ENCODE peak calls at places on chromosomes 2 and 18, in ten cellular contexts. H is bronchial epithelial cell, L is kidney epithelial cell, M is AG04450, R is cardiac fibroblast, D is Caco-2, V is A549, U is K562, C is AG10803, N is HFF-Myc. K is an unnamed sample.

GRCh38 chr18:64073956-64074355 is 74.9 kb downstream of the LINC00305 start:
- DNase-seq in D (no peak), L (no peak), M (no peak), U (no peak), C (no peak), V (no peak), N (no peak), H (no peak), R (no peak), K (no peak)

GRCh38 chr2:209458018-209458979 is 34.5 kb downstream of the MAP2 start:
- DNase-seq in L (no peak), H (no peak), M (no peak), U (no peak), V (no peak), N (no peak), D (no peak), R (no peak), C (no peak), K (no peak)

GRCh38 chr2:154452906-154453493 is 245.5 kb upstream of the KCNJ3 start:
- DNase-seq in C (peak; percentile 10), U (no peak), H (peak; percentile 15), N (no peak), L (peak; percentile 7), D (no peak), V (peak; percentile 33), M (no peak), R (peak; percentile 45), K (peak; percentile 31)

GRCh38 chr2:119475225-119475856 is 43.7 kb downstream of the TMEM37 start:
- DNase-seq in U (no peak), N (no peak), D (peak; percentile 28), V (no peak), C (no peak), H (no peak), M (no peak), L (no peak), R (no peak), K (no peak)

GRCh38 chr2:13114391-13114790 is 397.7 kb downstream of the TRIB2 start:
- DNase-seq in L (no peak), H (peak; percentile 81), R (peak; percentile 12), N (peak; percentile 10), M (no peak), C (peak; percentile 1), D (no peak), U (no peak), V (no peak), K (peak; percentile 72)

GRCh38 chr2:173752152-173752551 is 213.0 kb downstream of the SP3 start:
- DNase-seq in H (no peak), L (no peak), M (no peak), R (peak; percentile 44), U (no peak), V (peak; percentile 34), D (no peak), C (peak; percentile 15), N (no peak), K (peak; percentile 38)

GRCh38 chr2:201860541-201861154 is 54.3 kb downstream of the CDK15 start:
- DNase-seq in L (no peak), D (peak; percentile 77), M (peak; percentile 83), N (peak; percentile 87), H (peak; percentile 58), R (peak; percentile 82), C (peak; percentile 86), V (peak; percentile 71), U (peak; percentile 49), K (peak; percentile 73)

GRCh38 chr2:12587729-12588522 is 128.8 kb upstream of the TRIB2 start:
- DNase-seq in H (peak; percentile 92), M (peak; percentile 80), L (peak; percentile 85), C (peak; percentile 94), U (no peak), V (peak; percentile 19), R (peak; percentile 94), D (no peak), N (peak; percentile 55), K (peak; percentile 95)

GRCh38 chr2:69945447-69945846 is 16.0 kb downstream of the ASPRV1 start:
- DNase-seq in L (no peak), C (no peak), N (no peak), M (no peak), V (no peak), R (peak; percentile 51), H (peak; percentile 95), D (no peak), U (no peak), K (peak; percentile 97)

GRCh38 chr2:173149491-173149890 is 73.8 kb downstream of the MAP3K20 start:
- DNase-seq in D (no peak), V (no peak), C (no peak), N (no peak), M (no peak), U (no peak), R (no peak), L (no peak), H (no peak), K (no peak)

DNA sequence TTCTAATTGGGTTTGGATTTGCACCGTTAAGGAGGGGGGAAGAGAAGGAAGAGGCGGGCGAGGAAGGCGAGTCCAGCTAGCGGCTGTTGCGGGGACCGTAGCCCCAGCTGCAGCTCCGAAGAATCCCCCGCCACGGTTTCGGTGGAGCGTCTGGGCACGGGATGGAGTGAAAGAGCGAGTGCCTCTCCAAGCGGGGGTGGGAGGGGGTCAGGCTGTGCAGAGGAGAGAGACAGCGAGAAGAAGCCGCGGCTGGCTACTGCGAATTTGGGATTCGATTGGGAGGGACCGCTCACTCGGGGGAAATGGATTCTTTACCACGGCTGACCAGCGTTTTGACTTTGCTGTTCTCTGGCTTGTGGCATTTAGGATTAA is 248 bp downstream of the CNTNAP5 start:
- DNase-seq in V (no peak), M (no peak), U (no peak), C (no peak), N (no peak), R (no peak), L (no peak), H (no peak), D (no peak), K (no peak)
- H3K4me3 ChIP-seq in V (no peak overlapping the region), M (no peak overlapping the region), U (no peak overlapping the region), C (no peak overlapping the region), N (no peak overlapping the region), R (peak overlapping the region; percentile 20), L (no peak overlapping the region), H (no peak overlapping the region), D (no peak overlapping the region), K (no peak overlapping the region)

GRCh38 chr2:196239622-196240587 is 68.5 kb upstream of the STK17B start:
- DNase-seq in R (peak; percentile 91), N (no peak), L (no peak), U (peak; percentile 44), M (no peak), D (no peak), C (peak; percentile 27), H (peak; percentile 98), V (no peak), K (peak; percentile 95)
- TF ChIP-seq CTCF in R (peak; percentile 34), N (no peak), L (no peak), U (no peak), M (no peak), D (no peak), C (no peak), H (peak; percentile 31), V (no peak), K (peak; percentile 42)

DNA sequence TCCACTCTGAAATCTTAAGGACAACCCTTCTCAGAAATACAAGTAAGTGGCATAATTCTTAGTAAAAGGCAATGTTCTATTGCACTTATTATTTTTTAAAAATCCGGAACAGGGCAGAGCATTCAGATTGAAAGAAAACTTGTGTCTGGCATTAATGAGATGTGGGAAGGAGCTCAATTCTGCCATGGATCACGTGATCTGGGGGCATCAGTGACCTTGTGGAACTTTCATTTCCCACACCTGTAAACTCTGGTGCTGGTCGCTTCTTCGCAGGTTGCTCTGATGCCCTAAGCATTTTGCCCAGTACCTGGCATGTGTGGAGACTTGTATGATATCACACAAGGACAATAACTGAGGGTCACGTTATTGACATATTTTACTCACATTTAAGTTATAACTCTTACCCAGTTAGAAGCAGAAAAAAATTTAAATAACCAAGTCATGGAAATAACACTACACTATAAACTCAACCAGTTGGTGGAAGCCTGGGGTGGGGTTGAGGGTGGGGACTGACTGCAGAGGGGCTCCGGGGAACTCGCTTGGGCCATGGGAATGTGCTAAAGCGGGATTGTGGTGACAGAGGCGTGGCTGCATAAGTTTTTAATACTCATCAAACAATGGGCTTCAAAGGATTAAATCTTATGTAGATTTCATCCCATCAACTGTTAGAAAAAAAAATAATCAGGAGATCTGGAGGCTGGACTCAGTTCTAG is 36.6 kb downstream of the ST3GAL5 start:
- DNase-seq in L (no peak), H (no peak), C (no peak), U (no peak), N (no peak), R (no peak), V (no peak), M (no peak), D (no peak), K (no peak)
- H3K4me3 ChIP-seq in L (no peak overlapping the region), H (no peak overlapping the region), C (no peak overlapping the region), U (no peak overlapping the region), N (no peak overlapping the region), R (no peak overlapping the region), V (no peak overlapping the region), M (no peak overlapping the region), D (no peak overlapping the region), K (no peak overlapping the region)

DNA sequence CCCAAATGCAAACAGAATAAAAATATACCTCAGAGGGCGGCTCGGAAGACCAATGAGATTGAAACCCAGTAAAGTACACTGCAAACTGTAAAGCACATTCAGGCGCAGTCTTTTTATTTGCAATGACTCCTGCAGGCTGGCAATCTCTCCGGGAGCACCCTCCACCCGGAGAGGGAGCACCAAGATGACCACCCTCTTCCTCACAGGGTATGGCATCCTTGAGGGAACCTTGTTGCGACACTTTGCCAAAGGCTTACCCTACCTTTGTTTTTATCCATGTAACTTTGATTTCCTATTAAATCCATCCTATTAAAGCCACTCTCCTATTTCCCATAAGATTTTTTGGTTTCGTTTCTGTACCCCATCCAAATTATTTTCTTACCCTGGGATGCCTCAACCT is 16.2 kb downstream of the CHST10 start:
- DNase-seq in U (no peak), N (no peak), V (no peak), H (no peak), D (no peak), R (no peak), L (no peak), C (no peak), M (no peak), K (no peak)
- TF ChIP-seq CTCF in U (no peak), N (no peak), V (no peak), H (no peak), D (no peak), R (no peak), L (no peak), C (no peak), M (no peak), K (no peak)

GRCh38 chr18:79246309-79247108 is 149.2 kb upstream of the NFATC1 start:
- DNase-seq in V (peak; percentile 89), C (peak; percentile 62), L (no peak), H (peak; percentile 69), N (peak; percentile 36), M (peak; percentile 15), R (peak; percentile 82), U (peak; percentile 75), D (peak; percentile 77), K (peak; percentile 87)
- H3K4me3 ChIP-seq in V (peak overlapping the region; percentile 53), C (peak overlapping the region; percentile 14), L (no peak overlapping the region), H (no peak overlapping the region), N (no peak overlapping the region), M (no peak overlapping the region), R (peak overlapping the region; percentile 13), U (no peak overlapping the region), D (no peak overlapping the region), K (no peak overlapping the region)

K was measured in epithelial cell of esophagus.